ENCODE peak calls at places on chromosome 12, in six cellular contexts. E, W, Y, Q, M and I are unnamed samples.

GRCh38 chr12:53063708-53064612 is 14.1 kb downstream of the TNS2 start:
- DNase-seq in E (peak; percentile 67), W (no peak), Y (no peak), Q (peak; percentile 29), M (peak; percentile 92), I (no peak)

GRCh38 chr12:100895197-100895596 is 100.6 kb downstream of the ANO4 start:
- DNase-seq in E (no peak), W (no peak), Y (no peak), Q (no peak), M (no peak), I (no peak)

GRCh38 chr12:108801736-108802665 is 55.4 kb downstream of the SSH1 start:
- DNase-seq in E (peak; percentile 68), W (no peak), Y (no peak), Q (no peak), M (peak; percentile 98), I (no peak)

GRCh38 chr12:124875803-124876132 is 12.1 kb upstream of the SCARB1 start:
- DNase-seq in E (no peak), W (no peak), Y (no peak), Q (no peak), M (no peak), I (no peak)

GRCh38 chr12:85266391-85266790 is 13.6 kb upstream of the ALX1 start:
- DNase-seq in E (no peak), W (no peak), Y (no peak), Q (no peak), M (no peak), I (no peak)

GRCh38 chr12:94592080-94592479 is 58.3 kb downstream of the TMCC3 start:
- DNase-seq in E (no peak), W (no peak), Y (no peak), Q (no peak), M (no peak), I (no peak)

GRCh38 chr12:76422878-76423438 is 74.7 kb upstream of the BBS10 start:
- DNase-seq in E (peak; percentile 5), W (no peak), Y (no peak), Q (no peak), M (no peak), I (no peak)

GRCh38 chr12:50005150-50005549 is 20.1 kb downstream of the RACGAP1 start:
- DNase-seq in E (no peak), W (no peak), Y (no peak), Q (no peak), M (no peak), I (no peak)

GRCh38 chr12:67772276-67773169 is 124.0 kb downstream of the DYRK2 start:
- DNase-seq in E (peak; percentile 57), W (no peak), Y (no peak), Q (no peak), M (peak; percentile 65), I (no peak)

GRCh38 chr12:124599074-124599999 is 31.9 kb upstream of the NCOR2 start:
- DNase-seq in E (peak; percentile 66), W (no peak), Y (no peak), Q (no peak), M (peak; percentile 39), I (no peak)

GRCh38 chr12:57454566-57455373 is at the start of gene INHBE:
- DNase-seq in E (peak; percentile 86), W (no peak), Y (no peak), Q (no peak), M (peak; percentile 84), I (no peak)

GRCh38 chr12:96219700-96220206 is 25.6 kb downstream of the ELK3 start:
- DNase-seq in E (peak; percentile 95), W (no peak), Y (no peak), Q (peak; percentile 87), M (peak; percentile 99), I (no peak)

GRCh38 chr12:132566551-132567131 is 43.7 kb downstream of the LRCOL1 start:
- DNase-seq in E (no peak), W (no peak), Y (no peak), Q (no peak), M (no peak), I (no peak)

GRCh38 chr12:123714302-123714627 is 2.1 kb downstream of the ATP6V0A2 start:
- DNase-seq in E (no peak), W (no peak), Y (peak; percentile 24), Q (no peak), M (no peak), I (no peak)

GRCh38 chr12:103930787-103931536 is 752 bp downstream of the HSP90B1 start:
- DNase-seq in E (peak; percentile 49), W (peak; percentile 29), Y (peak; percentile 38), Q (peak; percentile 33), M (no peak), I (no peak)

GRCh38 chr12:66287275-66287674 is 15.0 kb upstream of the HELB start:
- DNase-seq in E (no peak), W (no peak), Y (no peak), Q (no peak), M (no peak), I (no peak)

GRCh38 chr12:128387811-128388422 is 120.9 kb downstream of the TMEM132C start:
- DNase-seq in E (no peak), W (peak; percentile 33), Y (no peak), Q (peak; percentile 38), M (no peak), I (peak; percentile 38)

GRCh38 chr12:78887008-78887407 is 22.4 kb downstream of the SYT1 start:
- DNase-seq in E (peak; percentile 21), W (no peak), Y (no peak), Q (no peak), M (peak; percentile 91), I (no peak)

GRCh38 chr12:121400332-121401139 is 618 bp downstream of the RNF34 start:
- DNase-seq in E (peak; percentile 55), W (peak; percentile 54), Y (peak; percentile 54), Q (peak; percentile 29), M (peak; percentile 19), I (peak; percentile 40)

GRCh38 chr12:19238520-19238919 is 109.0 kb downstream of the PLEKHA5 start:
- DNase-seq in E (no peak), W (no peak), Y (no peak), Q (no peak), M (no peak), I (no peak)

GRCh38 chr12:110373962-110374611 is 29.4 kb downstream of the ANAPC7 start:
- DNase-seq in E (no peak), W (no peak), Y (no peak), Q (no peak), M (no peak), I (no peak)

GRCh38 chr12:50985322-50985721 is 33.0 kb downstream of the HIGD1C start:
- DNase-seq in E (peak; percentile 52), W (no peak), Y (no peak), Q (no peak), M (peak; percentile 83), I (no peak)